ENCODE peak calls at places on chromosomes 3 and 15, in five cellular contexts. L, W, H, E and P are unnamed samples.

GRCh38 chr3:155572085-155572484 is 172.8 kb downstream of the PLCH1 start:
- DNase-seq in L (no peak), W (no peak), H (no peak), E (peak), P (no peak)

GRCh38 chr3:30145281-30145680 is 461.1 kb upstream of the TGFBR2 start:
- DNase-seq in L (no peak), W (no peak), H (peak), E (peak), P (no peak)

GRCh38 chr15:77834276-77834990 is 201.7 kb upstream of the LINGO1 start:
- DNase-seq in L (no peak), W (no peak), H (no peak), E (no peak), P (no peak)

GRCh38 chr15:59562787-59563186 is 48.8 kb upstream of the GCNT3 start:
- DNase-seq in L (no peak), W (no peak), H (no peak), E (no peak), P (no peak)

GRCh38 chr3:130425484-130425883 is 80.0 kb downstream of the COL6A5 start:
- DNase-seq in L (no peak), W (no peak), H (no peak), E (no peak), P (no peak)

GRCh38 chr3:126474498-126475410 is 937 bp downstream of the ZXDC start:
- DNase-seq in L (peak), W (peak), H (peak), E (peak), P (peak)

GRCh38 chr3:126347543-126348161 is 9.6 kb downstream of the KLF15 start:
- DNase-seq in L (no peak), W (no peak), H (no peak), E (no peak), P (no peak)

GRCh38 chr3:22986958-22987357 is 216.2 kb upstream of the UBE2E2 start:
- DNase-seq in L (no peak), W (no peak), H (no peak), E (no peak), P (no peak)

GRCh38 chr15:95799286-95800187 is 531.0 kb upstream of the NR2F2 start:
- DNase-seq in L (no peak), W (no peak), H (peak), E (peak), P (peak)

GRCh38 chr3:31917303-31917903 is 63.7 kb downstream of the OSBPL10 start:
- DNase-seq in L (peak), W (no peak), H (no peak), E (no peak), P (no peak)

GRCh38 chr3:18049101-18049500 is 306.7 kb upstream of the TBC1D5 start:
- DNase-seq in L (no peak), W (no peak), H (no peak), E (no peak), P (no peak)

GRCh38 chr15:70875001-70875782 is 17.0 kb downstream of the THAP10 start:
- DNase-seq in L (peak), W (peak), H (peak), E (peak), P (no peak)

GRCh38 chr3:176734146-176734545 is 463.1 kb downstream of the TBL1XR1 start:
- DNase-seq in L (peak), W (peak), H (no peak), E (no peak), P (no peak)

GRCh38 chr3:138395865-138396751 is 38.3 kb upstream of the ESYT3 start:
- DNase-seq in L (no peak), W (no peak), H (no peak), E (no peak), P (no peak)

GRCh38 chr15:61621146-61621545 is 392.0 kb upstream of the RORA start:
- DNase-seq in L (peak), W (peak), H (peak), E (peak), P (no peak)

GRCh38 chr15:63329567-63330350 is 51.9 kb downstream of the CA12 start:
- DNase-seq in L (no peak), W (no peak), H (no peak), E (no peak), P (no peak)

GRCh38 chr3:87127286-87127685 is 99.8 kb upstream of the CHMP2B start:
- DNase-seq in L (no peak), W (no peak), H (no peak), E (no peak), P (no peak)

GRCh38 chr3:14188367-14188766 is 9.8 kb downstream of the LSM3 start:
- DNase-seq in L (no peak), W (no peak), H (no peak), E (no peak), P (no peak)

GRCh38 chr15:101121511-101122090 is 130.2 kb downstream of the CHSY1 start:
- DNase-seq in L (peak), W (peak), H (peak), E (peak), P (peak)

GRCh38 chr3:40333852-40334251 is 24.3 kb downstream of the EIF1B start:
- DNase-seq in L (no peak), W (no peak), H (no peak), E (no peak), P (no peak)

GRCh38 chr3:126493051-126493450 is 17.4 kb upstream of the ZXDC start:
- DNase-seq in L (no peak), W (no peak), H (no peak), E (no peak), P (no peak)

GRCh38 chr3:138461246-138461645 is 26.8 kb downstream of the ESYT3 start:
- DNase-seq in L (no peak), W (no peak), H (peak), E (no peak), P (no peak)

GRCh38 chr3:29202368-29202767 is 78.5 kb upstream of the RBMS3 start:
- DNase-seq in L (no peak), W (no peak), H (no peak), E (peak), P (no peak)

GRCh38 chr3:170907519-170908234 is 760 bp downstream of the EIF5A2 start:
- DNase-seq in L (no peak), W (peak), H (peak), E (no peak), P (no peak)

GRCh38 chr3:140850210-140850955 is 91.3 kb upstream of the SLC25A36 start:
- DNase-seq in L (no peak), W (no peak), H (peak), E (peak), P (no peak)

GRCh38 chr3:8458711-8459110 is 42.9 kb upstream of the LMCD1 start:
- DNase-seq in L (no peak), W (no peak), H (no peak), E (no peak), P (no peak)

GRCh38 chr3:127694467-127695215 is 21.9 kb downstream of the ABTB1 start:
- DNase-seq in L (peak), W (peak), H (peak), E (peak), P (peak)

GRCh38 chr15:43253431-43254403 is 13.0 kb downstream of the TGM5 start:
- DNase-seq in L (no peak), W (no peak), H (peak), E (peak), P (peak)

GRCh38 chr3:36258381-36258780 is 121.9 kb upstream of the STAC start:
- DNase-seq in L (no peak), W (no peak), H (no peak), E (no peak), P (no peak)

GRCh38 chr3:101077361-101078011 is 84.3 kb upstream of the ABI3BP start:
- DNase-seq in L (no peak), W (no peak), H (peak), E (peak), P (peak)

GRCh38 chr3:169148448-169149348 is 514.8 kb downstream of the MECOM start:
- DNase-seq in L (peak), W (peak), H (peak), E (peak), P (no peak)

GRCh38 chr3:13850161-13850945 is 29.5 kb downstream of the WNT7A start:
- DNase-seq in L (peak), W (peak), H (peak), E (peak), P (peak)

GRCh38 chr15:78944669-78945407 is at the start of gene CTSH:
- DNase-seq in L (peak), W (peak), H (peak), E (peak), P (peak)

GRCh38 chr15:85676332-85676731 is 118.4 kb downstream of the KLHL25 start:
- DNase-seq in L (no peak), W (no peak), H (peak), E (peak), P (peak)

GRCh38 chr3:127729556-127730056 is 56.9 kb downstream of the ABTB1 start:
- DNase-seq in L (no peak), W (no peak), H (no peak), E (no peak), P (no peak)

GRCh38 chr3:63818282-63819150 is 583 bp upstream of the C3orf49 start:
- DNase-seq in L (peak), W (peak), H (peak), E (peak), P (no peak)

GRCh38 chr15:63203451-63204090 is 14.2 kb downstream of the RAB8B start:
- DNase-seq in L (no peak), W (no peak), H (no peak), E (peak), P (no peak)

GRCh38 chr3:87167634-87168456 is 59.3 kb upstream of the CHMP2B start:
- DNase-seq in L (peak), W (peak), H (peak), E (peak), P (peak)

GRCh38 chr15:55829826-55830225 is 86.9 kb upstream of the PRTG start:
- DNase-seq in L (no peak), W (no peak), H (peak), E (no peak), P (no peak)

GRCh38 chr3:103918336-103918735 is 1448.4 kb upstream of the ALCAM start:
- DNase-seq in L (no peak), W (no peak), H (no peak), E (no peak), P (no peak)

DNA sequence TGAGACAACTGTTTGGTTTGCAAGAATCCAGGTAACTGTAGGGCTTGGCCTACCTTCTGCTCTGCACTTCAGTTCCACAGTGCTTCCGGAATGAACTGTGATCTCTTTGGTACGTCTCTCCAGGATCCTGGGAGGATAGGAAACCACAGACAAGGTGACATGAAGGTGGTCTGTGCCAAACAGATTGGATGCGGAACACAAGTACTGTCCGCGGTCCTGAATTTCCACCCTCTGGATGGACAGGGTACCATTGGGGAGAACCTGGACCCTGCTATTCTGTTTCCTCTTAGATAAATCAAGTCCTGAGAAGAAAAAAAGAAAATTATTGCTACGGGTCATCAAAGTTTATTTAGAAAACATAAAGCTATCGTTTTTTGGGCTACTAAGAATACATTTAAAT is 17.3 kb downstream of the IGSF10 start:
- DNase-seq in L (peak), W (peak), H (no peak), E (no peak), P (no peak)
- H3K4me2 ChIP-seq in L (no peak), W (no peak), H (no peak), E (no peak), P (no peak)

DNA sequence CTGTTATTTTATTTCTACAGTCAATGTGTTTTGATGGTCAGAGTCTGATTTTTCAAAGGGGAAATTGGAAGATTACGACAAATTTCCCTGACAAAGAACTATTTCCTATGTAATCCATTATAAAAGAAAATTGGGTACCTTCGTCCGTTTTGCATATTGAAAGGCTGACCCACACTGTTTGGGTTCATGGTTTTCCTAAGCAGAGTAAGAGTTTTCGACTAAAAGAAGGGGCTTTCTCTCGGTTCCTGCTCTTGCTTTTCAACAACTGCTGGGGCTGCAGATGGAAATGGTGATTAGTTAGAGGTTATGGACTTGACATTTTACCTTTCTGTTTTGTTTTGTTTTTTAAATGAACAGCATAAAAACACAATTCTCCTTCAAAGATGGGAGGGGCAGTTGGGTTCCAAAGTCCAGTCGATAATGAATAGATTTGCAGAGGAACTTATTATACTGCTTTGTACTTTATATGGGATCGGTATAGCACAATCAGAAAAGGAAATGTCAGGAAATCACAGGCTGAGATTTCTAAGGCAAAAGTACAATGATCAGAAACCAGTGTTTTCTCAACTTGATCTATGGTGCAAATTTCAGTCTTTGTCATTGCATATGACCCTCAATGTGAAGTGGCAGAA is 1.0 kb downstream of the KCNMB2 start:
- DNase-seq in L (peak), W (no peak), H (no peak), E (no peak), P (no peak)
- H3K4me3 ChIP-seq in L (peak), W (peak), H (no peak), E (no peak), P (no peak)

GRCh38 chr3:123089611-123090301 is 22.9 kb downstream of the PDIA5 start:
- DNase-seq in L (no peak), W (peak), H (no peak), E (no peak), P (no peak)

GRCh38 chr3:123093696-123094095 is 26.9 kb downstream of the PDIA5 start:
- DNase-seq in L (no peak), W (no peak), H (no peak), E (no peak), P (no peak)

GRCh38 chr3:123094492-123094891 is 27.7 kb downstream of the PDIA5 start:
- DNase-seq in L (no peak), W (no peak), H (no peak), E (no peak), P (no peak)

GRCh38 chr3:123090700-123091585 is 24.1 kb downstream of the PDIA5 start:
- DNase-seq in L (no peak), W (peak), H (peak), E (no peak), P (no peak)

DNA sequence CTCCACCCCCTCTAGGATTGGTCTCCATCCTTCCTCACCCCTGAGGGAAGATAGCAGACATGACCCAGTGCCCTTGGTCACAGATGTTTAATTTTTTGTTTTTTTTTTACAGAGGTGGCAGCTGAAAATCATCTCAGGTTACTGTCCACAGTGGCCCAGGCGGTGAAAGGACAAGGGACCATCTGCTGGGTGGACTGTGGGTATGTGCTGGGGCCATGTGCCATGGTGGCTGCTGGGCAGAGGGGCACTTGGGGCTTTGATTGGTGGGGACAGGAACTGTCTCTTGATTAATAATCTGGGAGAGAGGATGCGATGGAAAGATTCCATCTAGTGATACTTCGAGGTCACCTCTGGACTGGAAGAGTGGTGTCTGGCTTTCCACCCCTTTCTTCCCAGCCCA is 25.4 kb downstream of the PDIA5 start:
- DNase-seq in L (no peak), W (no peak), H (no peak), E (no peak), P (no peak)
- H3K4me2 ChIP-seq in L (no peak), W (no peak), H (no peak), E (no peak), P (no peak)

GRCh38 chr3:24447836-24448235 is 46.8 kb downstream of the THRB start:
- DNase-seq in L (no peak), W (no peak), H (no peak), E (no peak), P (no peak)

GRCh38 chr3:24450142-24450932 is 44.3 kb downstream of the THRB start:
- DNase-seq in L (no peak), W (no peak), H (no peak), E (peak), P (peak)

GRCh38 chr3:24454862-24455261 is 39.8 kb downstream of the THRB start:
- DNase-seq in L (no peak), W (no peak), H (no peak), E (peak), P (no peak)

GRCh38 chr3:24454393-24454792 is 40.3 kb downstream of the THRB start:
- DNase-seq in L (no peak), W (no peak), H (no peak), E (no peak), P (no peak)

GRCh38 chr3:24451461-24452099 is 43.1 kb downstream of the THRB start:
- DNase-seq in L (no peak), W (no peak), H (peak), E (peak), P (peak)
- H3K4me3 ChIP-seq in L (no peak), W (no peak), H (no peak), E (no peak), P (peak)

DNA sequence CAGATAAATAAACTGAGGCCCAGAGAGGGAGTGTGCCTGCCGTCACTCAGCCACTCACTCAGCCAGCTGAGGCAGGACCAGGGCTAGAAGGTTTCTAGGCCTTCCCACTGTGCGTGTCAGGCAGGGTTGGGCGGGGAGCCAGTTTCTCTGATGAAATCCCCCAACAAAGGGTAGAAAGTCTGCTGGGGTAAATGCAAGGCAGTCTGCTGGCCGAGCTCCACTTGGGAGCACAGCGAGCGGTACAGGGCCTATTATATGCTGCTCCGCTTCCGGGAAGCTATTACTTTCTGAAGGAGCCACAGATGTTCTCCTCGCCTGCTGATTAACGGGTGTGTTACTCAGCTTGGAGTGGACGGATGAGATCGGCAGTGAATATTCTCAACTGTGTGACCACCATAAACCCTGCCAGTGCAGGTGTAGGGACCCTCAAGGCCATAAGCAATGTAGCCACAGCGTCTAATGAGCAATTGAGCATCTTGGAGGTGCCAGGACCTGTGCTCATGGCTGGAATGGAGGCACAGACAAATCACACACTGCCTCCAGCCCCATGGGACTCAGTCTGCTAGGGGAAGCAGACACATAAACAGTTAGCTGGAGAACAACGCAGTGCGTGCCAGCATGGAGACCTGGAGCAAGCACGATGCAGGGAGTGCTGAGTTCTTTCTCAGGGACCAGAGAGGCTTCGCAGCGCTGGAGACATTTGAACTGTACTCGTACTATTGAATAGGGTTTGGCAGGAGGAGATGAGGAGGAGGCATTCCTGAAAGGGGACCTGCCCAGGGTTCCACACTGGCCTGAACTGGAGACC is 42.1 kb downstream of the CORO2B start:
- DNase-seq in L (peak), W (peak), H (no peak), E (no peak), P (no peak)
- H3K4me2 ChIP-seq in L (no peak), W (peak), H (no peak), E (no peak), P (no peak)

GRCh38 chr15:31483924-31484368 is 157.3 kb downstream of the KLF13 start:
- DNase-seq in L (peak), W (no peak), H (no peak), E (no peak), P (no peak)
- H3K4me3 ChIP-seq in L (peak), W (no peak), H (no peak), E (no peak), P (no peak)